ENCODE peak calls at places on chromosomes 12 and 14, in eight cellular contexts. K, C, W, A, M, J, Z and X are unnamed samples. For H3K27me3, the result is how much of the 10 kb centered on the place peaks cover.

GRCh38 chr12:53300187-53300586 is 692 bp downstream of the MYG1 start:
- DNase-seq in K (no peak), C (no peak), W (no peak), A (no peak), M (no peak), J (no peak), Z (peak), X (no peak)

GRCh38 chr12:5554711-5555110 is 122.8 kb downstream of the NTF3 start:
- DNase-seq in K (no peak), C (no peak), W (no peak), A (no peak), M (no peak), J (no peak), Z (peak), X (no peak)

GRCh38 chr12:15584366-15585041 is 204.7 kb downstream of the EPS8 start:
- DNase-seq in K (no peak), C (no peak), W (peak), A (peak), M (peak), J (peak), Z (no peak), X (no peak)

GRCh38 chr14:71985538-71986234 is 53.5 kb downstream of the RGS6 start:
- DNase-seq in K (no peak), C (no peak), W (no peak), A (no peak), M (no peak), J (no peak), Z (peak), X (no peak)

GRCh38 chr14:105864651-105865265 is 338.4 kb downstream of the TMEM121 start:
- DNase-seq in K (no peak), C (peak), W (no peak), A (no peak), M (no peak), J (no peak), Z (no peak), X (no peak)

GRCh38 chr12:102478416-102479098 is 1.8 kb downstream of the IGF1 start:
- DNase-seq in K (no peak), C (no peak), W (no peak), A (peak), M (no peak), J (peak), Z (no peak), X (no peak)

GRCh38 chr14:69943084-69943797 is 64.0 kb downstream of the SMOC1 start:
- DNase-seq in K (no peak), C (no peak), W (no peak), A (no peak), M (peak), J (peak), Z (no peak), X (no peak)

GRCh38 chr14:32004300-32004699 is 72.8 kb upstream of the ARHGAP5 start:
- DNase-seq in K (no peak), C (no peak), W (peak), A (peak), M (no peak), J (no peak), Z (peak), X (no peak)

GRCh38 chr12:126727656-126728055 is 1539.3 kb upstream of the TMEM132C start:
- DNase-seq in K (no peak), C (no peak), W (no peak), A (no peak), M (no peak), J (peak), Z (no peak), X (no peak)

GRCh38 chr12:8678661-8679111 is 16.1 kb upstream of the MFAP5 start:
- DNase-seq in K (no peak), C (no peak), W (no peak), A (no peak), M (no peak), J (no peak), Z (no peak), X (no peak)

GRCh38 chr12:130953783-130954543 is at the start of gene ADGRD1:
- DNase-seq in K (peak), C (peak), W (no peak), A (no peak), M (no peak), J (no peak), Z (no peak), X (no peak)

GRCh38 chr12:15180975-15181683 is 40.1 kb downstream of the RERG start:
- DNase-seq in K (no peak), C (no peak), W (no peak), A (no peak), M (no peak), J (no peak), Z (no peak), X (no peak)

GRCh38 chr12:25189656-25190055 is 5.3 kb downstream of the DNAI7 start:
- DNase-seq in K (no peak), C (no peak), W (no peak), A (no peak), M (peak), J (no peak), Z (no peak), X (no peak)

GRCh38 chr12:108616941-108617858 is 16.5 kb downstream of the SELPLG start:
- DNase-seq in K (peak), C (peak), W (no peak), A (peak), M (no peak), J (no peak), Z (peak), X (no peak)

GRCh38 chr12:69102856-69103255 is 136.5 kb upstream of the CPSF6 start:
- DNase-seq in K (no peak), C (no peak), W (no peak), A (no peak), M (no peak), J (no peak), Z (no peak), X (no peak)

GRCh38 chr12:52672321-52672933 is 7.8 kb downstream of the KRT1 start:
- DNase-seq in K (no peak), C (no peak), W (peak), A (no peak), M (no peak), J (no peak), Z (no peak), X (no peak)

GRCh38 chr12:59973515-59973914 is 377.7 kb downstream of the SLC16A7 start:
- DNase-seq in K (no peak), C (no peak), W (peak), A (no peak), M (no peak), J (no peak), Z (no peak), X (no peak)

DNA sequence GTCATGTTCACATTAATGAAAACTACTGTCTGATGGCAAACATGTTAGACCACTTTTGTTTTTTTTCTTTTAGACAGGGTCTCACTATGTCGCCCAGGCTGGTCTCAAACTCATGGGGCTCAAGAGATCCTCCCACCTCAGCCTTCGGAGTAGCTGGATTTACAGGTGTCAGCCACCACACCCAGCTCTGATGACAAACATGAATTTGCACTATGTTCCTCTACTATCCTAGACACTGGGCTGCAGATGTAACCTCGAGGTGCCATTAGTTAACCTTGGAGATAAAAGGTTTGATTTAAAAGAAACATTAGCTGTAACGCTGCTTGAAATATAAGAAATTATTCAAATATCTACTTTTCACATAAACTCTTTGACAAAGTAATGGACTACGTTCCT is 8.1 kb downstream of the VPS37B start:
- DNase-seq in K (no peak), C (no peak), W (no peak), A (no peak), M (no peak), J (no peak), Z (no peak), X (no peak)
- H3K27ac ChIP-seq in K (peak), C (no peak), W (peak), A (peak), M (peak), J (no peak), Z (peak), X (no peak)

GRCh38 chr14:36504805-36505192 is 15.2 kb downstream of the NKX2-1 start:
- DNase-seq in K (no peak), C (no peak), W (no peak), A (no peak), M (no peak), J (peak), Z (no peak), X (no peak)
- H3K27me3 ChIP-seq in K (half or more), C (under half), W (under half), A (half or more), M (under half), J (half or more), Z (half or more), X (half or more)

DNA sequence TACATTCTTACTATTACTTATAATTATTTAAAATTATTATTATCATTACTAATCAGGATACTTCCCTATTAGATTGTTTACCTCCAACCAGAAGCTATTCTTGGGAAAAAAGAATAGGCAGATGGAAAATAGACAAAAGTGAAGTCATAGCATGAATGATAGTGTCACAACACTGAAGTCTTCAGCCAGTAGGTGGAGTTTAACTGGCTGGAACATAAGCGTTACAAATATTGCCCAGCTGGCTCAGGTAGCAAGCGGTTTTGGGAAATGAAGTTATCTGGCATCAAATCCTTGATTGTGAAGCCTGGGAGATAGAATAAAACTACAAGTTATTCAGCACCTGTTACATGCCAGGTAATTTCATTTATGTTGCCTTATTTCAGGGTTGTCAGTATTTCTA is 762.9 kb downstream of the C12orf50 start:
- DNase-seq in K (no peak), C (no peak), W (no peak), A (no peak), M (no peak), J (peak), Z (no peak), X (peak)
- H3K4me3 ChIP-seq in K (no peak), C (no peak), W (no peak), A (no peak), M (no peak), J (no peak), Z (no peak), X (no peak)

GRCh38 chr14:54673193-54674121 is 106.5 kb downstream of the SAMD4A start:
- DNase-seq in K (no peak), C (no peak), W (no peak), A (no peak), M (peak), J (no peak), Z (peak), X (no peak)

GRCh38 chr14:54674342-54674741 is 107.4 kb downstream of the SAMD4A start:
- DNase-seq in K (no peak), C (no peak), W (no peak), A (peak), M (no peak), J (no peak), Z (no peak), X (no peak)

GRCh38 chr14:54671537-54671936 is 104.6 kb downstream of the SAMD4A start:
- DNase-seq in K (no peak), C (no peak), W (no peak), A (no peak), M (no peak), J (no peak), Z (no peak), X (no peak)

GRCh38 chr14:54672181-54672580 is 105.3 kb downstream of the SAMD4A start:
- DNase-seq in K (no peak), C (no peak), W (no peak), A (no peak), M (no peak), J (no peak), Z (no peak), X (no peak)

DNA sequence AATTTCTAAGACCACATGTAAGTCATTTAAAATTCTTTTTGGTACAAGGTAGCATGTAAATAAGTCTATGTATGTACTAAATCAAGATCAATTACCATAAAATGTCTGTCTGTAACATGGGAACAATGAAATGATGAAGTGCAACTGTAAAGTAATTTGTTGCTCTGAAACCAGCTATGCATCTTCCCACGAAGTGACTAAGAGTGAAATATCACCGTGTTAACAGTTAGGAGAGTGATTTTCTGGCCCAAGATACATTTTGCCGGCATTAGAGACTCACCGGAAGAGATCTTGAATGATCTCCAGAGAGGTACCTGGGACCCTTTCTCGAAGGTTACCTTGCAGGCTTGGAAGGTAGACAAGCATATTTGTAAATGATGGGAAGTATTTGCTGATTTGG is 105.8 kb downstream of the SAMD4A start:
- DNase-seq in K (no peak), C (no peak), W (no peak), A (no peak), M (no peak), J (no peak), Z (no peak), X (no peak)
- H3K27ac ChIP-seq in K (no peak), C (peak), W (no peak), A (no peak), M (no peak), J (no peak), Z (no peak), X (no peak)

GRCh38 chr12:114407566-114408411 is 1.8 kb upstream of the TBX5 start:
- DNase-seq in K (no peak), C (no peak), W (no peak), A (no peak), M (no peak), J (no peak), Z (no peak), X (no peak)

GRCh38 chr12:114407034-114407420 is 1.1 kb upstream of the TBX5 start:
- DNase-seq in K (no peak), C (no peak), W (no peak), A (no peak), M (no peak), J (no peak), Z (no peak), X (no peak)

GRCh38 chr12:114408881-114409795 is 3.2 kb upstream of the TBX5 start:
- DNase-seq in K (no peak), C (no peak), W (no peak), A (no peak), M (no peak), J (peak), Z (no peak), X (no peak)

GRCh38 chr12:114409796-114410520 is 4.0 kb upstream of the TBX5 start:
- DNase-seq in K (no peak), C (no peak), W (no peak), A (no peak), M (no peak), J (no peak), Z (no peak), X (no peak)

DNA sequence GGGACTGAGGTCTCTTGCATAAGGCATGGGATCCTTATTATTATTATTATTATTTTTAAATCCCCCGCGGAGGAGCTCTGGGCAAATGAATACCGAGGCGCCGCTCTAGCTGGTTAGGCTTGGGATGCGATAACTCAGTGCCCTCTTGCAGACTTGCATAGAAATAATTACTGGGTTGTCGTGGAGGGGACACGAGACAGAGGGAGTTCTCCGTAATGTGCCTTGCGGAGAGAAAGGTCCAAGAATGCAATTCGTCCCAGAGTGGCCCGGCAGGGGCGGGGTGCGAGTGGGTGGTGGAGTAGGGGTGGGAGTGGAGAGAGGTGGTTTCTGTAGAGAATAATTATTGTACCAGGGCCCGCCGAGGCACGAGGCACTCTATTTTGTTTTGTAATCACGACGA is 2.5 kb upstream of the TBX5 start:
- DNase-seq in K (no peak), C (no peak), W (no peak), A (no peak), M (no peak), J (no peak), Z (no peak), X (no peak)
- H3K27me3 ChIP-seq in K (half or more), C (under half), W (under half), A (under half), M (under half), J (half or more), Z (half or more), X (half or more)